ENCODE peak calls at places on chromosomes 13 and 19, in four cellular contexts. C, U, Z and W are unnamed samples.

GRCh38 chr13:75493156-75493555 is 11.2 kb upstream of the TBC1D4 start:
- DNase-seq in Z (no peak), U (no peak), C (no peak), W (no peak)

GRCh38 chr19:55152017-55152416 is 3.0 kb upstream of the TNNT1 start:
- DNase-seq in U (peak; percentile 77), C (no peak), Z (no peak), W (no peak)

GRCh38 chr13:101025925-101026324 is 351.3 kb upstream of the TMTC4 start:
- DNase-seq in C (no peak), U (no peak), Z (no peak), W (no peak)

GRCh38 chr13:30158774-30159445 is 148.4 kb downstream of the KATNAL1 start:
- DNase-seq in Z (no peak), C (no peak), U (no peak), W (no peak)

GRCh38 chr13:48412881-48413351 is at the start of gene LPAR6:
- DNase-seq in C (no peak), Z (peak; percentile 95), U (no peak), W (no peak)

GRCh38 chr13:105783261-105783660 is 752.2 kb downstream of the EFNB2 start:
- DNase-seq in C (no peak), U (no peak), Z (no peak), W (no peak)

GRCh38 chr19:4508698-4509097 is 9.6 kb downstream of the PLIN4 start:
- DNase-seq in Z (no peak), U (no peak), C (no peak), W (no peak)

GRCh38 chr13:100394005-100394695 is 194.4 kb downstream of the GGACT start:
- DNase-seq in C (no peak), U (peak; percentile 20), Z (no peak), W (peak; percentile 51)

GRCh38 chr13:25874064-25874737 is 177.6 kb downstream of the SHISA2 start:
- DNase-seq in U (no peak), C (no peak), Z (no peak), W (no peak)

GRCh38 chr13:109764474-109765292 is 21.7 kb downstream of the IRS2 start:
- DNase-seq in Z (no peak), U (no peak), C (no peak), W (no peak)

GRCh38 chr19:3986260-3987041 is 1.2 kb upstream of the EEF2 start:
- DNase-seq in Z (peak; percentile 72), C (no peak), U (peak; percentile 85), W (peak; percentile 56)

GRCh38 chr19:17784201-17785008 is 10.5 kb upstream of the B3GNT3 start:
- DNase-seq in U (peak; percentile 82), Z (peak; percentile 49), C (no peak), W (no peak)

GRCh38 chr19:18373892-18374629 is 11.9 kb upstream of the GDF15 start:
- DNase-seq in C (peak; percentile 81), U (peak; percentile 99), Z (peak; percentile 95), W (peak; percentile 91)

GRCh38 chr19:33440682-33441081 is 67.2 kb downstream of the CEBPG start:
- DNase-seq in C (no peak), U (no peak), Z (no peak), W (no peak)

GRCh38 chr13:53189162-53189561 is 160.5 kb downstream of the OLFM4 start:
- DNase-seq in C (no peak), U (no peak), Z (no peak), W (no peak)

GRCh38 chr19:42076375-42076944 is 494 bp downstream of the ZNF574 start:
- DNase-seq in Z (no peak), U (no peak), C (no peak), W (no peak)

GRCh38 chr19:14795078-14795721 is 16.8 kb upstream of the ADGRE2 start:
- DNase-seq in U (peak; percentile 59), Z (no peak), C (no peak), W (no peak)

GRCh38 chr19:40594251-40594650 is 6.9 kb upstream of the LTBP4 start:
- DNase-seq in U (no peak), Z (no peak), C (no peak), W (no peak)

GRCh38 chr13:110756268-110756667 is 42.8 kb downstream of the ING1 start:
- DNase-seq in C (peak; percentile 21), U (no peak), Z (no peak), W (no peak)

GRCh38 chr19:1953037-1953436 is 12.1 kb downstream of the CSNK1G2 start:
- DNase-seq in Z (no peak), C (no peak), U (no peak), W (no peak)

GRCh38 chr19:6032827-6033226 is 54.9 kb upstream of the RANBP3 start:
- DNase-seq in U (no peak), Z (no peak), C (no peak), W (no peak)

GRCh38 chr13:30241537-30241936 is 65.8 kb downstream of the KATNAL1 start:
- DNase-seq in Z (no peak), U (no peak), C (no peak), W (peak; percentile 56)

GRCh38 chr19:45526971-45527370 is 19.7 kb downstream of the VASP start:
- DNase-seq in U (no peak), C (no peak), Z (no peak), W (no peak)

GRCh38 chr19:45528149-45528743 is 21.0 kb downstream of the VASP start:
- DNase-seq in U (peak; percentile 53), C (peak; percentile 50), Z (no peak), W (no peak)

GRCh38 chr19:45531349-45531748 is 24.1 kb downstream of the VASP start:
- DNase-seq in C (no peak), Z (no peak), U (no peak), W (no peak)

GRCh38 chr19:45527731-45528130 is 20.5 kb downstream of the VASP start:
- DNase-seq in Z (no peak), C (no peak), U (no peak), W (no peak)

DNA sequence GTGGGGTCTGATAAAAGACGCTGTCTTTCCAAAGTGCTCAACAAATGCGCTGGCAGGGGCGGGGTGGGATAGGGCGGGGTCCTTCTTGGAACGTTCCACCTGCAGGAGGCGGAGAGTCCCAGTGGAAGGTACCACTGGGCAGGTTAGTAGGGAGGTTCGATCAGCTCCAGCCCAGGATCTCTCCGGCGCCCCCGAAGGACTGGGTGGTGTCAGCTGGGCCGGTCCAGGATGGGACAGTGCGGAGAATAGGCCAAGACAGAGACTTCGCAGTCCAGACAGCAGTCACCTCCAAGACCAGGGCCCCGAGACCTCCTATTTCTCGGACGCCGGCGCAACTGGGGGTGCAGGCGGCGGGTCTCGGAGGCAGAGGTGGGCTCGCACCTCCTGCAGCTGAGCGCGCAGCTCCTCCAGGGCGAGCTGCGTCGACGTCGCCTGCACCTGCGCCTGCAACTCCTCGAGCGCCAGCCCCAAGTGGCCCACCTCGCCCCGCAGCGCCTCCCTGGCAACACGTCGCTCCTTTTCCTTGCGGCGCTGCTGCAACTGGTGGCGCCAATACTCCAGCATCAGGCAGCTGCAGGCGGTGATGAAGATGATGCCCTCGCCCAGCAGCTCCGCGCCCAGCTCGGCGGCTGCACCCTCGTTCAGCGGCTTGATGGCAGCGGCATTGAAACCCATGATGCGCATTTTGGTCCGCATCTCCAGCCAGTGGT is 21.6 kb downstream of the VASP start:
- DNase-seq in C (peak; percentile 87), U (peak; percentile 73), Z (no peak), W (no peak)
- TF ChIP-seq ATF3 in C (no peak), U (no peak), Z (no peak), W (no peak)

GRCh38 chr13:113920606-113921306 is 53.1 kb downstream of the C13orf46 start:
- DNase-seq in U (no peak), C (no peak), Z (no peak), W (no peak)
- TF ChIP-seq HDAC6 in U (no peak), C (no peak), Z (no peak), W (no peak)

DNA sequence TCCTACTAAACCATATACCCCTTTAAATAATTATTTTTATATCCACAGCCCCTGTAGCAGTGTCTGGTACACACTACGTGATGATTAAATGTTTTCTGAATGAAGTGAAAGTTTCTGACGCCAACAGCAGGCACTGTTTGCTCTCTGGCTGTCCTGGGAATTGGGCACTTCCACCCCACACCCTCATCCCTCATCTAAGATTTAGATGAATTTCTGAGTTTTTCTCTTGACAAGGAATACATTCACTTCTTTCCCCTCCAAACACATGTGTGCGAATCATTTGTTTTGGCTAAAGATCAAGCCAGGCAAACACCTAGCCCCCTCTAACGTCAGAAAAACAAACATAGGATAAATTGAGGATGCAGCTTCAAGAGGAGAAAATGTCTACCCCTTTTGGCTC is 93.7 kb downstream of the NUFIP1 start:
- DNase-seq in Z (no peak), C (no peak), U (no peak), W (no peak)
- TF ChIP-seq ATF3 in Z (no peak), C (no peak), U (no peak), W (no peak)

DNA sequence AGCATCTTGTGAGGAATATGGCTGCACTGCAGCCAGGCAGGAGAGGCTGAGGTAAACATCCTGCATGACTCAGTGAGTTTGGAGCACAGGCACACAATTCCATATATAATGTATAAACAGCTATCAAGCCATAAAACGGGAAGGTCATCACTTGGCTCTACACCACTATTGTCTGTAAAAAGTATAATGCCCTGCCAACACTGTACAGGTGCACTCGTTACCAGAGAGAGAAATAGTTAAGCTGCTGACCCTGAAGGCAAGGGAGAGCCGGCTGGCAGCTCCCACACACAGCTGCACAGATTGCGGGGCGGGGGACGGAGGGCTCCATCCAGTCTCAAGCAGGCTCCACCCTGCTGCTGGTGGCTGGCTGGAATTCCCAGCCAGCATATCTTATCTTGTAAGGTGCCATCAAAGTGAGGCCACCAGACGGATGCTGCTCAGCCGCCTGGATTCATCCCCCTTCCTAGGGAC is 668.1 kb downstream of the SLITRK5 start:
- DNase-seq in Z (no peak), C (no peak), U (no peak), W (no peak)
- TF ChIP-seq HDAC6 in Z (no peak), C (no peak), U (no peak), W (no peak)

GRCh38 chr13:49584771-49585182 is 581 bp downstream of the RCBTB1 start:
- DNase-seq in U (peak; percentile 9), C (no peak), Z (no peak), W (no peak)
- TF ChIP-seq ATF3 in U (no peak), C (no peak), Z (no peak), W (no peak)

GRCh38 chr13:31880849-31881494 is 141.6 kb downstream of the RXFP2 start:
- DNase-seq in Z (no peak), U (no peak), C (no peak), W (no peak)
- TF ChIP-seq HDAC6 in Z (no peak), U (no peak), C (no peak), W (no peak)

GRCh38 chr13:97369269-97369893 is 64.6 kb upstream of the RAP2A start:
- DNase-seq in C (no peak), Z (no peak), U (no peak), W (no peak)
- TF ChIP-seq ATF3 in C (no peak), Z (no peak), U (no peak), W (no peak)

DNA sequence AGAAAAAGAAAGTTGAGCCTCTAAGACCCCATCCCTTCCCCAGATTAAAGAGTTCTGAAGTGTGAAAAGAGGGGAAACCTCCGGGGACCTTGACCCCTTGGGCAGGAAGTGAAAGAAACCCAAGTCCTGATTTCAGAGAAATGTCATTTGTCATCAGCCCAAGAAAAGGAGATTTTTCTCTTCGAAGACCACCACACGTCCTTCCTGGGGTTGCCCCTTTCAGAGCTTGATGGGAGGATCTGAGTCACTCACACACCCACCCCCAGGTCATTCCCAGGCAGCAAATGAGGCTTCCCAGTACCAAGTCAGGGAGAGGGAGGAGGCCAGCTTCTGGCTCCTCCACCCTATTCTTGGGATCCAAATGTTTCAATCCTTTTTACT is 5.3 kb upstream of the KMT2B start:
- DNase-seq in Z (no peak), U (no peak), C (no peak), W (no peak)
- TF ChIP-seq HDAC6 in Z (no peak), U (no peak), C (no peak), W (no peak)